ENCODE peak calls at places on chromosomes 4 and X, in six cellular contexts. E, O, B, T, Z and U are unnamed samples. For H3K4me1, the result is how much of the 10 kb centered on the place peaks cover.

GRCh38 chr4:14379148-14379547 is 623.1 kb upstream of the CPEB2 start:
- DNase-seq in T (no peak), B (no peak), Z (no peak), E (no peak), O (no peak), U (no peak)

GRCh38 chrX:29229802-29230201 is 642.6 kb downstream of the IL1RAPL1 start:
- DNase-seq in T (no peak), Z (no peak), B (no peak), O (no peak), E (no peak), U (no peak)

GRCh38 chrX:40012800-40013682 is 84.7 kb downstream of the BCOR start:
- DNase-seq in T (no peak), E (no peak), O (peak), B (peak), Z (peak), U (peak)

GRCh38 chr4:171169396-171169795 is 643.8 kb upstream of the GALNTL6 start:
- DNase-seq in T (no peak), E (no peak), B (no peak), Z (no peak), O (no peak), U (no peak)

GRCh38 chr4:84578540-84579409 is 4.2 kb upstream of the CDS1 start:
- DNase-seq in B (peak), T (no peak), E (no peak), Z (peak), O (peak), U (no peak)

GRCh38 chr4:169885893-169886292 is 128.1 kb upstream of the HPF1 start:
- DNase-seq in B (no peak), T (no peak), Z (no peak), E (no peak), O (no peak), U (no peak)

GRCh38 chrX:23742174-23742692 is 843 bp downstream of the ACOT9 start:
- DNase-seq in T (no peak), Z (peak), O (peak), B (peak), E (peak), U (peak)

GRCh38 chrX:116862340-116862739 is 399.6 kb upstream of the CT83 start:
- DNase-seq in Z (no peak), T (no peak), O (no peak), E (no peak), B (no peak), U (no peak)

GRCh38 chrX:118552501-118552900 is 56.9 kb downstream of the DOCK11 start:
- DNase-seq in B (no peak), Z (peak), O (no peak), T (no peak), E (no peak), U (no peak)

GRCh38 chr4:180500146-180500545 is 1743.1 kb upstream of the TENM3 start:
- DNase-seq in Z (no peak), T (no peak), B (no peak), E (no peak), O (no peak), U (no peak)

GRCh38 chrX:72539822-72540221 is 32.8 kb downstream of the HDAC8 start:
- DNase-seq in O (no peak), E (no peak), Z (no peak), B (no peak), T (no peak), U (no peak)

GRCh38 chrX:48520976-48521352 is 644 bp upstream of the EBP start:
- DNase-seq in T (no peak), O (peak), E (no peak), B (no peak), Z (no peak), U (no peak)

GRCh38 chrX:883588-883987 is 253.0 kb downstream of the SHOX start:
- DNase-seq in Z (no peak), B (no peak), O (no peak), T (no peak), E (no peak), U (no peak)

GRCh38 chrX:54811301-54811885 is 3.8 kb downstream of the MAGED2 start:
- DNase-seq in B (no peak), Z (no peak), E (no peak), T (no peak), O (no peak), U (no peak)

GRCh38 chrX:54808605-54809483 is 1.3 kb downstream of the MAGED2 start:
- DNase-seq in B (peak), Z (peak), E (peak), O (peak), T (peak), U (peak)

GRCh38 chrX:54807524-54808108 is at the start of gene MAGED2:
- DNase-seq in B (peak), O (peak), E (no peak), T (no peak), Z (no peak), U (peak)

GRCh38 chrX:54810532-54810931 is 3.0 kb downstream of the MAGED2 start:
- DNase-seq in Z (no peak), T (no peak), O (no peak), E (no peak), B (no peak), U (no peak)

GRCh38 chrX:54808109-54808604 is 612 bp downstream of the MAGED2 start:
- DNase-seq in E (no peak), T (no peak), O (peak), B (peak), Z (peak), U (peak)
- TF ChIP-seq EP300 in E (no peak), T (no peak), O (no peak), B (no peak), Z (no peak), U (peak)

GRCh38 chr4:1074077-1074476 is 39.3 kb downstream of the RNF212 start:
- DNase-seq in E (no peak), O (no peak), B (no peak), Z (no peak), T (no peak), U (no peak)
- H3K4me1 ChIP-seq in E (under half), O (under half), B (under half), Z (under half), T (under half), U (under half)

DNA sequence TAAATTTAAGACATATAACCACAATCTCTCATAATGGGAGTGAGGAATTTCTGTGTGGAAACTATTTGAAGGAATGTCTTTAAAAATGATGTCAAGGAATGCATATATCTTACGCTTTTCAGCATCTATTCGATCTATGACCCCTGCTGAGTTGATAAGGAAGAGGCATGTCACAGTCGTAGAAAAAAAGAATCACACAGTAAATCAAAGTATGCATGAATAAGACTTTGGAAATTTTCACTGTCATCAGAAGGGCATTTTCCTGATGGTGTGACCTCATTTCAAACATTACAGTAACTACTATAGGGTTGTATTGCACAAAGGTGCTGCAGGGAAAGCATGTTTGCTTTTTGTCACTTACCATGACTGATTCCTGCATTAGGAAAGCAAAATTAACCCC is 41.5 kb downstream of the REELD1 start:
- DNase-seq in B (no peak), O (no peak), Z (no peak), E (no peak), T (no peak), U (no peak)
- TF ChIP-seq EP300 in B (no peak), O (no peak), Z (peak), E (no peak), T (no peak), U (no peak)

GRCh38 chr4:1763550-1764080 is 29.5 kb upstream of the FGFR3 start:
- DNase-seq in T (no peak), O (peak), Z (no peak), B (peak), E (no peak), U (no peak)

GRCh38 chr4:1761130-1761688 is 31.9 kb upstream of the FGFR3 start:
- DNase-seq in E (no peak), O (no peak), B (no peak), Z (no peak), T (no peak), U (no peak)

GRCh38 chr4:1763070-1763549 is 30.0 kb upstream of the FGFR3 start:
- DNase-seq in O (no peak), E (no peak), T (no peak), Z (no peak), B (no peak), U (no peak)

GRCh38 chr4:1760521-1761001 is 32.5 kb upstream of the FGFR3 start:
- DNase-seq in O (no peak), E (no peak), B (no peak), T (no peak), Z (no peak), U (no peak)

GRCh38 chr4:1762264-1763010 is 30.7 kb upstream of the FGFR3 start:
- DNase-seq in E (no peak), O (no peak), Z (no peak), T (no peak), B (no peak), U (no peak)
- H3K4me1 ChIP-seq in E (under half), O (under half), Z (under half), T (under half), B (under half), U (under half)

DNA sequence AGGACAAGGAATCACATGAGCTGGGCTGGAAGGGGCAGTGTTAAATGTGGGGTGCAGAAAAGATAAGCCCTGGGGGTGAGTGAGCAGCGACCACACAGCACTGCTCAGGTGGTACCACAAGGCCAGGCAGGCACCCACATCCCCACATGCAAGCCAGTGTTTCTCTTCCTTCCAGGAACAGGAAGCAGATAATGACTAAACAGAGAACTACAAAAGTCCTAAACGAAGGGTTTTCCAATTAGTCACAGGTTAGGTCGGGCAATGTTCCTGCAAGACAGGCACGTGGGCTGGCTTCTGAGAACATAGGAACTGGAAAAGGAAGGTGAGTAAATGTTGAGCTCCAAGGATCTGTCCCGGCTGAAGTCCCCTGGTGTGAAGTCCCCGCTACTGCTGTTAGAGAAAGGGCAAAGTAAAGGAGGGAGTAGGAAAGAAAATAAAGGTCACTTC is 19.5 kb downstream of the RELL1 start:
- DNase-seq in O (peak), Z (peak), B (peak), E (no peak), T (no peak), U (peak)
- TF ChIP-seq EP300 in O (no peak), Z (no peak), B (peak), E (no peak), T (no peak), U (peak)

GRCh38 chrX:12985336-12985735 is 10.4 kb downstream of the TMSB4X start:
- DNase-seq in T (no peak), B (no peak), O (no peak), Z (no peak), E (no peak), U (no peak)
- H3K4me1 ChIP-seq in T (half or more), B (under half), O (under half), Z (under half), E (under half), U (under half)

GRCh38 chrX:149004936-149005335 is 500.2 kb downstream of the IDS start:
- DNase-seq in B (no peak), T (no peak), Z (no peak), O (peak), E (no peak), U (no peak)
- TF ChIP-seq EP300 in B (no peak), T (no peak), Z (no peak), O (no peak), E (no peak), U (no peak)

DNA sequence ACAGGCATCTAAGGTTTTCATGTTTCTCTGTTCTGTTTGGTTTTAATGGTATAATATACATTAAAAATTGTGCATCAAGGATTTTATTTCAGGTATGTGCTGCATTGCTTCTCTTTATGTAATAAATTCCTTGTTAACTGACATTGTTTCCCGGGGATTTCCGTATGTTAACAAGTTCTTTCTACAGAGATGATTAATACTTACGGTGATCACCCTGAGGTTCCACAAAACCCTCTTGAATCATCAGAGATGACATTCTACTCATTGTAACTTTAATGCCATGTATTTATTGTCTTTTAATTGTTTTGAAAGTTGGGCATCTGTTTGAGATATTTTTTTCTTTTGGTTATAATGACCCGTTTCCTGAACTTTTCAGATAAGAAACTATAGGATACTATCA is 37.5 kb downstream of the ARHGAP10 start:
- DNase-seq in Z (no peak), E (no peak), O (no peak), T (no peak), B (no peak), U (no peak)
- H3K4me1 ChIP-seq in Z (under half), E (under half), O (under half), T (under half), B (under half), U (under half)

GRCh38 chr4:73704314-73705055 is 35.9 kb upstream of the CXCL8 start:
- DNase-seq in T (no peak), E (no peak), O (peak), Z (peak), B (peak), U (peak)
- TF ChIP-seq EP300 in T (no peak), E (no peak), O (peak), Z (peak), B (no peak), U (peak)